ENCODE peak calls at places on chromosome 5, in five cellular contexts. R is pancreas, J is DND-41, Q is AG09309, T is fibroblast of lung. M is an unnamed sample.
A peak's percentile ranks its signal among the peaks of the same experiment; 100 is the strongest.

GRCh38 chr5:13939647-13940046 is 4.8 kb downstream of the DNAH5 start:
- DNase-seq in R (no peak), J (no peak), Q (no peak), T (no peak), M (no peak)

GRCh38 chr5:170597109-170597741 is 93.4 kb downstream of the KCNIP1 start:
- DNase-seq in R (no peak), J (no peak), Q (peak; percentile 73), T (peak; percentile 36), M (no peak)

GRCh38 chr5:572398-573019 is 39.6 kb upstream of the CEP72 start:
- DNase-seq in R (no peak), J (no peak), Q (no peak), T (no peak), M (no peak)

GRCh38 chr5:151095341-151096000 is 14.6 kb upstream of the TNIP1 start:
- DNase-seq in R (no peak), J (no peak), Q (no peak), T (peak; percentile 53), M (no peak)

GRCh38 chr5:33855396-33855795 is 36.4 kb downstream of the ADAMTS12 start:
- DNase-seq in R (no peak), J (no peak), Q (no peak), T (no peak), M (no peak)

GRCh38 chr5:118327389-118327788 is 661.0 kb downstream of the DTWD2 start:
- DNase-seq in R (no peak), J (no peak), Q (no peak), T (no peak), M (no peak)

GRCh38 chr5:16579142-16579541 is 37.7 kb downstream of the RETREG1 start:
- DNase-seq in R (no peak), J (no peak), Q (no peak), T (no peak), M (no peak)

GRCh38 chr5:36675244-36675643 is 68.8 kb downstream of the SLC1A3 start:
- DNase-seq in R (no peak), J (no peak), Q (no peak), T (no peak), M (no peak)

GRCh38 chr5:161442471-161442870 is 104.1 kb downstream of the GABRB2 start:
- DNase-seq in R (no peak), J (no peak), Q (no peak), T (no peak), M (no peak)

GRCh38 chr5:138636401-138636944 is 61.3 kb upstream of the HSPA9 start:
- DNase-seq in R (no peak), J (no peak), Q (no peak), T (no peak), M (no peak)

GRCh38 chr5:138637256-138637655 is 62.1 kb upstream of the HSPA9 start:
- DNase-seq in R (no peak), J (no peak), Q (no peak), T (no peak), M (no peak)

GRCh38 chr5:138635708-138636107 is 60.5 kb upstream of the HSPA9 start:
- DNase-seq in R (no peak), J (no peak), Q (no peak), T (no peak), M (no peak)

GRCh38 chr5:138632900-138633489 is 57.8 kb upstream of the HSPA9 start:
- DNase-seq in R (no peak), J (peak; percentile 19), Q (no peak), T (peak; percentile 92), M (peak; percentile 94)

DNA sequence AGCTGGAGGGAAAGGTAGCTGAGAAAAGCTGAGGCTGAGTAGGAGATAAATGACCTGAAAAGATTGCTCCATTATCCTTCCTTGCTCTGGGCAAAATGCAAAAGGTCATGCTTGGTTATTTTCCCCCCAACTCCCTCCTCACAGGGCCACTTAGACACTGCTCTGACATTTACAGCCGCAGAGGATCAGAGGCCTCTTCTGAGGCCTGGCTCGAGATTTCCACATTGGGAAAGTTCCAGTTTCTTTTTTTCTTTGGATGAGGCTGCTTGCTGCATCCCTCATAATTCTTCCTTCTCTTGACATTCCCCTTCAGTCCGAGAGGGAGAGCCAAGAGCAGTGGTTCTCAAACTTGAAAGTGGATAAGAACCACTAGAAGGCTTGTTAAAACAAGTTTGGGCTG is 60.1 kb upstream of the HSPA9 start:
- DNase-seq in R (no peak), J (no peak), Q (peak; percentile 18), T (peak; percentile 79), M (no peak)
- H3K4me3 ChIP-seq in R (no peak overlapping the region), J (no peak overlapping the region), Q (no peak overlapping the region), T (no peak overlapping the region), M (no peak overlapping the region)

GRCh38 chr5:132420706-132421272 is 51.3 kb downstream of the SLC22A5 start:
- DNase-seq in R (no peak), J (peak; percentile 79), Q (no peak), T (no peak), M (no peak)
- H3K4me3 ChIP-seq in R (no peak overlapping the region), J (peak overlapping the region; percentile 39), Q (no peak overlapping the region), T (no peak overlapping the region), M (no peak overlapping the region)

DNA sequence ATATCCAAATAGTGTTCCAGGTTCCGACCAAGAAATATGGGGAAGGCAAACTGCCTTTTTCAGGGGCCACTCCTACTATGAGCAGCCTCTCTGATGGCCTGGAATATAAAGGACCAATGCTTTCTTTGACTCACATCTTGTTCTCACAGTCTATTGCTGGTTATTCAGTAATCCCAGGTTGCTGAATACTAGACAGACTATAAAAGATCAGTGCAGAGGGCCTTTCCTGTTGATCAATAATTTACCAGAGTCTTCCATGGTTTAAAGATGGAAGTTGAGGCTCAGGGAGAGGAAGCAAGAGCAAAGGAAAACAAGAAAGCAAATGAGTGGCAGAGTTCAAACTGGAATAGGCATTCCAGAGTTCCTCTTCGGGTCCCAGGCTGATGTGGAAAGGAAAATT is 62.8 kb downstream of the FBXO38 start:
- DNase-seq in R (no peak), J (no peak), Q (no peak), T (no peak), M (no peak)
- H3K4me3 ChIP-seq in R (no peak overlapping the region), J (no peak overlapping the region), Q (no peak overlapping the region), T (no peak overlapping the region), M (no peak overlapping the region)

DNA sequence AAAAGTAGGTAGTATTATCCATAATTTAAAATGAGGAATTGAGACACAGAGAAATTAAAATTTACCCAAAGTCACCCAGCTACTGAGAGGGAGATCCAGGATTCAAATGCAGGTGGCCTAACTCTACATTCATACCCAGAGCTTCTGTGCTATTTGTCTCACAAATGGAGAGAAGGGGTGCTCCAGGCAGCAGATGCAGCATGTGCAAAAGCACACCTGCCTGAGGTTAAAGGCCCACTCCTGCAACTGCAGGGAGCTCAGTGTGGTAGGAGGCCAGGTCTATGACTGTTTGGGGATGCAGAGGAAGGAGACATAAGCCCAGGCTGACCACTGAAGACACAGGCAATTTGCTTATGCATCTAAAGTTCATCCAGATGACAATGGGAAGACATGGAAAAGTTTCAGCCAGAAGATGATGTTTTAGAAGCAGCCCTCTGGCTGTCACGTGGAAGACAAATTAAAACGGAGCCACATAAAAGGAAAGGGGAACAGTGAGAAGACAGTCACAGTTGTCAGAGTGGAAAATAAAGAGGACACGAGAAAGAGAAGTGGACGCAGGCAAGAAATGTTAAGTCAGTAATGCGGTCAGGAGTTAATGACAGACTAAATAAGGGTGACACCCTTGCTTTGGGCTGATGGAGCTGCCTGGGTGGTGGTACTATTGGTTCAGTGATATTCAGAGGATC is 214.7 kb downstream of the EBF1 start:
- DNase-seq in R (no peak), J (no peak), Q (no peak), T (no peak), M (no peak)
- H3K4me3 ChIP-seq in R (no peak overlapping the region), J (no peak overlapping the region), Q (no peak overlapping the region), T (no peak overlapping the region), M (no peak overlapping the region)

GRCh38 chr5:111115229-111115628 is 23.1 kb downstream of the WDR36 start:
- DNase-seq in R (no peak), J (no peak), Q (no peak), T (no peak), M (no peak)

GRCh38 chr5:111119856-111120255 is 27.7 kb downstream of the WDR36 start:
- DNase-seq in R (no peak), J (no peak), Q (no peak), T (no peak), M (no peak)

GRCh38 chr5:111113678-111114077 is 21.5 kb downstream of the WDR36 start:
- DNase-seq in R (no peak), J (no peak), Q (no peak), T (no peak), M (no peak)

GRCh38 chr5:111116550-111116949 is 24.4 kb downstream of the WDR36 start:
- DNase-seq in R (no peak), J (no peak), Q (no peak), T (no peak), M (no peak)

GRCh38 chr5:111117149-111117548 is 25.0 kb downstream of the WDR36 start:
- DNase-seq in R (no peak), J (no peak), Q (no peak), T (no peak), M (no peak)
- H3K4me3 ChIP-seq in R (no peak overlapping the region), J (no peak overlapping the region), Q (no peak overlapping the region), T (no peak overlapping the region), M (no peak overlapping the region)

GRCh38 chr5:135186662-135187522 is 152.9 kb upstream of the PITX1 start:
- DNase-seq in R (no peak), J (no peak), Q (no peak), T (no peak), M (no peak)

GRCh38 chr5:135184646-135185045 is 150.6 kb upstream of the PITX1 start:
- DNase-seq in R (no peak), J (no peak), Q (no peak), T (no peak), M (no peak)

GRCh38 chr5:135188233-135188909 is 154.3 kb upstream of the PITX1 start:
- DNase-seq in R (no peak), J (no peak), Q (no peak), T (no peak), M (no peak)

GRCh38 chr5:135183464-135183863 is 149.4 kb upstream of the PITX1 start:
- DNase-seq in R (no peak), J (no peak), Q (no peak), T (no peak), M (no peak)

DNA sequence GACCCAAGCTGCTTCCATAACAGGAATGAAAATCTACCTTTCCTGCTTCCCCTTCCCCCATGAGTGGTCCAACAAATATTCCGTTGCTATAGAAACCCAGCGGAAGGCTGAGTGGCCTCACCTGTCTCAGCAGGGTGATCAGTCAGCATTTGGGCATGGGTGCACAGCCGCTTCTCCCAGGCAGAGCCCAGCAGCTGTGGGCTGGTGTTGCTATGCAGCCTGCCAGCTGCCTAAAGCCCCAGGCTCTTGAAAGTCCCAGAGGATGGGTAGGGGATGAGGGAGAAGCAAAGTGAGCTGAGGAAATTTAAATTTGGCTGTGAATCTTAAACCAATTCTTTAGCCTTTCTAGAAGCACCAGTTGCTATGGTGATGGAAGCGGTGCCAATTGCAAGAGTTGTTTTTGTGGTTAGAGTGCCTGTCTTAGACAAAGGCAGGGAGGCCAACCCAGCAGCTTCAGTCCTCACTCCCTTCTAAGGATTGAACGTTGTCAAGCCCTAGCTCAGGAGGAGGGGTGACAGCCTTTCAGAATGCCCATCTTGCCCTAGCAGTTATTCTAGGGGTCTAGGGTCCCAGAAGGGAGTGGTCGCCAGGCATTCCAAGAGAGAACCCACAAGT is 151.5 kb upstream of the PITX1 start:
- DNase-seq in R (no peak), J (peak; percentile 16), Q (peak; percentile 59), T (peak; percentile 54), M (no peak)
- H3K4me3 ChIP-seq in R (no peak overlapping the region), J (no peak overlapping the region), Q (no peak overlapping the region), T (no peak overlapping the region), M (no peak overlapping the region)

GRCh38 chr5:96703384-96703910 is 41.3 kb downstream of the CAST start:
- DNase-seq in R (no peak), J (no peak), Q (no peak), T (peak; percentile 55), M (no peak)
- H3K4me3 ChIP-seq in R (peak overlapping the region; percentile 78), J (no peak overlapping the region), Q (peak overlapping the region; percentile 67), T (peak overlapping the region; percentile 66), M (peak overlapping the region; percentile 49)

GRCh38 chr5:40490464-40491083 is 189.1 kb upstream of the PTGER4 start:
- DNase-seq in R (no peak), J (no peak), Q (no peak), T (no peak), M (no peak)
- H3K4me3 ChIP-seq in R (no peak overlapping the region), J (no peak overlapping the region), Q (no peak overlapping the region), T (no peak overlapping the region), M (no peak overlapping the region)

M was measured in iPS DF 6.9.